ENCODE peak calls at places on chromosome 14, in seven cellular contexts. L is HepG2, H is transverse colon, Z is GM23338, F is HCT116, R is sigmoid colon, U is suprapubic skin. T is an unnamed sample.

GRCh38 chr14:76695263-76695920 is 65.9 kb upstream of the VASH1 start:
- DNase-seq in R (no peak), F (no peak), H (no peak), Z (no peak), L (no peak), U (no peak), T (no peak)

GRCh38 chr14:45377201-45377600 is 124.2 kb upstream of the MIS18BP1 start:
- DNase-seq in R (no peak), F (no peak), Z (no peak), U (no peak), H (no peak), L (no peak), T (no peak)

GRCh38 chr14:97298331-97298730 is 501.1 kb downstream of the VRK1 start:
- DNase-seq in H (no peak), Z (peak; percentile 67), L (no peak), F (no peak), U (no peak), R (no peak), T (no peak)

GRCh38 chr14:51807355-51807754 is 53.1 kb upstream of the GNG2 start:
- DNase-seq in U (no peak), R (peak; percentile 71), F (no peak), Z (no peak), L (no peak), H (no peak), T (no peak)

GRCh38 chr14:67487937-67488893 is at the start of gene TMEM229B:
- DNase-seq in H (peak; percentile 74), Z (no peak), L (no peak), R (no peak), U (no peak), F (no peak), T (no peak)

GRCh38 chr14:75259510-75259855 is 19.1 kb upstream of the FOS start:
- DNase-seq in F (no peak), Z (peak; percentile 62), L (no peak), H (no peak), R (no peak), U (no peak), T (no peak)

GRCh38 chr14:76293221-76293620 is 82.7 kb upstream of the ESRRB start:
- DNase-seq in F (no peak), Z (no peak), H (no peak), R (no peak), U (peak; percentile 32), L (no peak), T (no peak)

GRCh38 chr14:106087855-106088254 is 561.5 kb downstream of the TMEM121 start:
- DNase-seq in R (no peak), U (no peak), L (no peak), F (no peak), H (no peak), Z (no peak), T (no peak)

GRCh38 chr14:52907949-52908348 is 42.9 kb downstream of the FERMT2 start:
- DNase-seq in F (no peak), L (no peak), H (no peak), Z (no peak), R (no peak), U (no peak), T (no peak)

GRCh38 chr14:20855652-20856291 is 35.4 kb upstream of the RNASE3 start:
- DNase-seq in L (peak; percentile 79), U (no peak), R (no peak), F (peak; percentile 73), H (peak; percentile 57), Z (peak; percentile 87), T (peak; percentile 51)

GRCh38 chr14:32003585-32003984 is 73.5 kb upstream of the ARHGAP5 start:
- DNase-seq in H (no peak), L (no peak), R (no peak), U (no peak), F (no peak), Z (no peak), T (no peak)

GRCh38 chr14:32709072-32709471 is 229.6 kb upstream of the NPAS3 start:
- DNase-seq in Z (no peak), U (no peak), F (no peak), H (no peak), R (peak; percentile 70), L (no peak), T (no peak)

GRCh38 chr14:38339704-38340103 is 83.8 kb upstream of the CLEC14A start:
- DNase-seq in H (no peak), U (no peak), R (no peak), Z (no peak), F (no peak), L (no peak), T (no peak)

GRCh38 chr14:64149921-64150320 is 144.2 kb downstream of the ESR2 start:
- DNase-seq in Z (no peak), H (no peak), F (no peak), U (no peak), L (no peak), R (no peak), T (no peak)

GRCh38 chr14:68501171-68501570 is 291.7 kb downstream of the ZFP36L1 start:
- DNase-seq in R (no peak), F (no peak), Z (no peak), L (no peak), H (no peak), U (no peak), T (no peak)

GRCh38 chr14:29799718-29800117 is 127.9 kb downstream of the PRKD1 start:
- DNase-seq in L (no peak), R (no peak), U (no peak), F (no peak), Z (no peak), H (no peak), T (no peak)

GRCh38 chr14:87600236-87600635 is 392.7 kb downstream of the GALC start:
- DNase-seq in H (no peak), R (no peak), Z (no peak), L (no peak), U (no peak), F (no peak), T (no peak)

GRCh38 chr14:102396531-102396930 is 33.8 kb downstream of the TECPR2 start:
- DNase-seq in L (no peak), F (no peak), H (no peak), U (no peak), Z (no peak), R (no peak), T (no peak)

GRCh38 chr14:80543211-80543610 is 331.9 kb upstream of the DIO2 start:
- DNase-seq in H (no peak), F (no peak), Z (no peak), U (no peak), R (no peak), L (no peak), T (no peak)

GRCh38 chr14:63737582-63738006 is 9.7 kb upstream of the SGPP1 start:
- DNase-seq in R (no peak), L (no peak), F (no peak), Z (no peak), H (no peak), U (no peak), T (no peak)

GRCh38 chr14:61460853-61461611 is 139.7 kb downstream of the PRKCH start:
- DNase-seq in L (peak; percentile 58), Z (no peak), H (no peak), F (no peak), R (no peak), U (no peak), T (no peak)

GRCh38 chr14:66708262-66708661 is 200.3 kb downstream of the GPHN start:
- DNase-seq in U (no peak), Z (no peak), F (no peak), R (no peak), L (no peak), H (no peak), T (no peak)

GRCh38 chr14:71384007-71384605 is 476.8 kb downstream of the PCNX1 start:
- DNase-seq in H (peak; percentile 18), F (no peak), R (no peak), L (no peak), Z (no peak), U (no peak), T (no peak)

GRCh38 chr14:71381814-71382213 is 474.6 kb downstream of the PCNX1 start:
- DNase-seq in Z (no peak), H (no peak), U (no peak), F (no peak), R (no peak), L (no peak), T (no peak)

GRCh38 chr14:71380271-71380670 is 473.0 kb downstream of the PCNX1 start:
- DNase-seq in F (no peak), U (no peak), H (no peak), R (no peak), Z (peak; percentile 30), L (no peak), T (no peak)

GRCh38 chr14:71383510-71383909 is 476.3 kb downstream of the PCNX1 start:
- DNase-seq in U (no peak), R (no peak), F (no peak), L (no peak), Z (no peak), H (no peak), T (no peak)

DNA sequence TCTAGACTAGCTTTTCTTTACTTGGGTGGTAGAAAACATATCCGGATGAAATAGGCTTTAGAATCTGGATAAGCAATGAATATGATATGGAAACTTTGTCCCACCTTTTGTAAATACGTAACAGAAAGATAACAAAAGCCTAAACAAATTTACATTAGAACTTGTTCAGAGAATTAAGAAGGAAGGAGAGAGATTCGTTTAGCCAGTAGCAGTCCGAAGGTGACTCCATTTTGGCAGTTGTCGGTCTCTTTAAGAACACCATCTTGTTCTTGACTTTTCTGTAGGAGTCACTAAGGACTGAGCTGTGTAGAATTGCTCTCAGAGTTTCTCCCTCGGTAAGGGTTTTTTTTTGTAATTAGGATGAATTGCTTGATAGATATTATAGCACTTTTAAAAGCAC is 475.1 kb downstream of the PCNX1 start:
- DNase-seq in U (no peak), F (no peak), L (no peak), R (no peak), Z (no peak), H (no peak), T (no peak)
- TF ChIP-seq POLR2AphosphoS5 in U (no peak), F (no peak), L (no peak), R (no peak), Z (no peak), H (no peak), T (no peak)

GRCh38 chr14:69703047-69704046 is 63.6 kb upstream of the SRSF5 start:
- DNase-seq in F (no peak), Z (no peak), L (peak; percentile 61), R (no peak), H (no peak), U (no peak), T (no peak)
- H3K4me1 ChIP-seq in F (no peaks in the 10 kb centered on the region), Z (peaks cover 12% of the 10 kb centered on the region), L (peaks cover 48% of the 10 kb centered on the region), R (peaks cover 24% of the 10 kb centered on the region), H (peaks cover 44% of the 10 kb centered on the region), U (peaks cover 23% of the 10 kb centered on the region), T (no peaks in the 10 kb centered on the region)

DNA sequence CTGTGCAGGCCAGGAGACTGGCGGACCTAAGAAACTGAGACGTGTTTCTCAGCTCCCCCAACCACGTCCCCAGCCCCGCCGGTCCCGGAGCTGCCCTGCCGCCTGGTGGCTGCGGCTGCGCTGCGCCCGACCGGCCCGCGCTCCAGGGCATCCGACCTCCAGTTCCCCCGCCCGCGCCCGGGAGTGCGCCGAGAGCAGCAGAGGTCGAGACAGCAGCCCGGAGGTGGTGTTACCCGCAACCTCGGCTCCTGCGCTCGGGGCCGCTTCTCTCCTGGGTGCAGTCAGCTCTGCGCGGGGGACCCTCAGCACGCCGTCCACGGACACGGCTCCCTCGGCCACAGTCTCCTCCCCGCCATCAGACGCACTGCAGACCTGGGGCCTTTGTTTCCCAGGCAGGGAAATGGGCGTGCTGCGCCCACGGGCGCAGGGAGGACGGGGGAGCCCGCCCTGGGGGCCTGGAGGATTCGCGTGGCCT is 21.6 kb upstream of the GPR132 start:
- DNase-seq in L (peak; percentile 47), Z (peak; percentile 93), R (peak; percentile 89), U (peak; percentile 87), H (peak; percentile 80), F (peak; percentile 24), T (no peak)
- TF ChIP-seq POLR2AphosphoS5 in L (no peak), Z (no peak), R (peak; percentile 51), U (no peak), H (no peak), F (no peak), T (no peak)

GRCh38 chr14:59325906-59326305 is 137.4 kb downstream of the DAAM1 start:
- DNase-seq in L (no peak), H (no peak), F (no peak), Z (no peak), R (no peak), U (no peak), T (no peak)
- H3K4me1 ChIP-seq in L (no peaks in the 10 kb centered on the region), H (peaks cover 11% of the 10 kb centered on the region), F (no peaks in the 10 kb centered on the region), Z (peaks cover 32% of the 10 kb centered on the region), R (peaks cover 26% of the 10 kb centered on the region), U (peaks cover 10% of the 10 kb centered on the region), T (no peaks in the 10 kb centered on the region)